ENCODE peak calls at places on chromosomes 6 and 20, in ten cellular contexts. D is MCF 10A, U is RWPE2, L is cardiac fibroblast, T is progenitor cell of endocrine pancreas, I is fibroblast of mammary gland, Y is OCI-LY7, C is endodermal cell, M is GM06990, X is stomach. Z is an unnamed sample.

GRCh38 chr20:63009988-63010769 is 3.4 kb upstream of the BHLHE23 start:
- DNase-seq in D (no peak), U (no peak), L (no peak), T (no peak), I (peak), Y (no peak), C (peak), M (peak), X (peak), Z (peak)

GRCh38 chr6:137202078-137202477 is 17.1 kb downstream of the IFNGR1 start:
- DNase-seq in D (no peak), U (no peak), L (no peak), T (no peak), I (no peak), Y (no peak), C (no peak), M (no peak), X (no peak), Z (no peak)

GRCh38 chr6:125611573-125612399 is 137.6 kb upstream of the HEY2 start:
- DNase-seq in D (peak), U (no peak), L (peak), T (no peak), I (no peak), Y (no peak), C (peak), M (no peak), X (no peak), Z (no peak)

GRCh38 chr6:17519120-17519519 is 81.0 kb upstream of the FAM8A1 start:
- DNase-seq in D (no peak), U (no peak), L (peak), T (no peak), I (no peak), Y (no peak), C (peak), M (no peak), X (no peak), Z (no peak)

GRCh38 chr6:161663682-161664081 is 389.8 kb upstream of the AGPAT4 start:
- DNase-seq in D (no peak), U (no peak), L (no peak), T (no peak), I (no peak), Y (no peak), C (no peak), M (no peak), X (no peak), Z (no peak)

GRCh38 chr20:1434571-1435336 is 31.9 kb downstream of the NSFL1C start:
- DNase-seq in D (peak), U (no peak), L (peak), T (no peak), I (peak), Y (peak), C (no peak), M (peak), X (peak), Z (peak)

GRCh38 chr6:169409742-169410312 is 156.2 kb upstream of the THBS2 start:
- DNase-seq in D (peak), U (no peak), L (peak), T (no peak), I (peak), Y (no peak), C (no peak), M (no peak), X (no peak), Z (peak)

GRCh38 chr6:14518515-14519217 is 401.1 kb downstream of the CD83 start:
- DNase-seq in D (no peak), U (no peak), L (no peak), T (no peak), I (peak), Y (no peak), C (no peak), M (no peak), X (no peak), Z (no peak)

GRCh38 chr6:17928514-17929430 is 58.7 kb downstream of the KIF13A start:
- DNase-seq in D (no peak), U (no peak), L (peak), T (no peak), I (peak), Y (no peak), C (no peak), M (no peak), X (no peak), Z (no peak)

GRCh38 chr6:16333580-16333979 is 95.2 kb downstream of the GMPR start:
- DNase-seq in D (peak), U (no peak), L (peak), T (no peak), I (peak), Y (no peak), C (no peak), M (no peak), X (no peak), Z (no peak)

GRCh38 chr20:40268321-40269075 is 420.5 kb downstream of the MAFB start:
- DNase-seq in D (no peak), U (no peak), L (no peak), T (no peak), I (no peak), Y (no peak), C (peak), M (no peak), X (no peak), Z (no peak)

GRCh38 chr6:139316622-139317317 is 25.0 kb upstream of the TXLNB start:
- DNase-seq in D (no peak), U (no peak), L (no peak), T (no peak), I (no peak), Y (no peak), C (no peak), M (no peak), X (no peak), Z (no peak)

GRCh38 chr6:28383235-28384142 is 16.1 kb downstream of the ZSCAN12 start:
- DNase-seq in D (peak), U (peak), L (peak), T (peak), I (peak), Y (no peak), C (peak), M (peak), X (peak), Z (peak)

GRCh38 chr6:6008648-6009421 is 2.1 kb upstream of the NRN1 start:
- DNase-seq in D (peak), U (peak), L (peak), T (peak), I (peak), Y (peak), C (peak), M (peak), X (peak), Z (peak)

GRCh38 chr6:44061375-44062104 is 65.7 kb downstream of the MRPL14 start:
- DNase-seq in D (peak), U (no peak), L (no peak), T (no peak), I (peak), Y (no peak), C (no peak), M (no peak), X (no peak), Z (no peak)

GRCh38 chr6:147126618-147127022 is 77.6 kb upstream of the STXBP5 start:
- DNase-seq in D (no peak), U (no peak), L (peak), T (no peak), I (no peak), Y (no peak), C (no peak), M (no peak), X (no peak), Z (no peak)

GRCh38 chr20:36182604-36183154 is 28.1 kb downstream of the EPB41L1 start:
- DNase-seq in D (no peak), U (no peak), L (no peak), T (no peak), I (no peak), Y (no peak), C (no peak), M (no peak), X (no peak), Z (no peak)

GRCh38 chr20:13953227-13953626 is 37.2 kb downstream of the SEL1L2 start:
- DNase-seq in D (no peak), U (no peak), L (no peak), T (no peak), I (no peak), Y (no peak), C (peak), M (no peak), X (no peak), Z (peak)

GRCh38 chr6:170173416-170173990 is 117.4 kb downstream of the DLL1 start:
- DNase-seq in D (no peak), U (no peak), L (no peak), T (no peak), I (no peak), Y (no peak), C (peak), M (no peak), X (no peak), Z (no peak)

GRCh38 chr6:28809947-28810654 is 113.7 kb downstream of the TRIM27 start:
- DNase-seq in D (peak), U (no peak), L (no peak), T (no peak), I (no peak), Y (no peak), C (peak), M (no peak), X (no peak), Z (peak)

GRCh38 chr6:140341272-140341671 is 966.8 kb upstream of the CITED2 start:
- DNase-seq in D (no peak), U (no peak), L (no peak), T (no peak), I (no peak), Y (no peak), C (no peak), M (no peak), X (no peak), Z (no peak)

GRCh38 chr6:140343128-140343527 is 968.7 kb upstream of the CITED2 start:
- DNase-seq in D (no peak), U (no peak), L (no peak), T (no peak), I (no peak), Y (no peak), C (no peak), M (no peak), X (no peak), Z (no peak)

GRCh38 chr6:140344149-140344913 is 969.9 kb upstream of the CITED2 start:
- DNase-seq in D (peak), U (no peak), L (peak), T (no peak), I (peak), Y (no peak), C (no peak), M (no peak), X (no peak), Z (no peak)

GRCh38 chr6:140345935-140346334 is 971.5 kb upstream of the CITED2 start:
- DNase-seq in D (no peak), U (no peak), L (no peak), T (no peak), I (no peak), Y (no peak), C (no peak), M (no peak), X (no peak), Z (no peak)

GRCh38 chr6:140340795-140341194 is 966.3 kb upstream of the CITED2 start:
- DNase-seq in D (no peak), U (no peak), L (no peak), T (no peak), I (no peak), Y (no peak), C (no peak), M (no peak), X (no peak), Z (no peak)
- TF ChIP-seq CTCF in D (no peak), U (no peak), L (no peak), T (no peak), I (no peak), Y (no peak), C (no peak), M (no peak), X (no peak), Z (no peak)

DNA sequence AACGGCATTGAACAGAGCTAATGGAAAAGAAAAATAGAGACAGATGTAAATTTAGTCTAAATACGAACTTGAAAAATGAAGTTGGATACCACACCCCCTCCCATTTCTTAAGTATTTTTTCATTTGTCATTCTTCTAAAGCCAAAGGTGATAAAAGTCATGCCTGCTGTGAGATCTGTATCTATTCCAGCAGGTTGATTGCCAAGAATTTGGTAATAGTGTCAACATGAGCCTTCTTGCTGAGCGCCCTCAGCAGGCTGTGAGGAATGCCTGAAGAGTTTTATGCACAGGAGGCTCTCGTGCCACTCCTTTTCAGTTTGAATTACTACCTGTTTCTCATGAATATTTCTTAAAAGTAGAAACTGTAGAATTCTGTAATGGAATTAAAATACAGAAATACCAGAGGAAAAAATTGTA is 165.4 kb downstream of the QKI start:
- DNase-seq in D (peak), U (no peak), L (no peak), T (no peak), I (peak), Y (no peak), C (peak), M (no peak), X (no peak), Z (peak)
- TF ChIP-seq CTCF in D (no peak), U (peak), L (no peak), T (no peak), I (no peak), Y (peak), C (peak), M (no peak), X (no peak), Z (peak)

GRCh38 chr6:142537612-142538478 is 236.0 kb downstream of the ADGRG6 start:
- DNase-seq in D (peak), U (no peak), L (peak), T (no peak), I (peak), Y (peak), C (peak), M (no peak), X (no peak), Z (peak)
- TF ChIP-seq CTCF in D (peak), U (peak), L (peak), T (peak), I (peak), Y (peak), C (peak), M (peak), X (peak), Z (peak)

DNA sequence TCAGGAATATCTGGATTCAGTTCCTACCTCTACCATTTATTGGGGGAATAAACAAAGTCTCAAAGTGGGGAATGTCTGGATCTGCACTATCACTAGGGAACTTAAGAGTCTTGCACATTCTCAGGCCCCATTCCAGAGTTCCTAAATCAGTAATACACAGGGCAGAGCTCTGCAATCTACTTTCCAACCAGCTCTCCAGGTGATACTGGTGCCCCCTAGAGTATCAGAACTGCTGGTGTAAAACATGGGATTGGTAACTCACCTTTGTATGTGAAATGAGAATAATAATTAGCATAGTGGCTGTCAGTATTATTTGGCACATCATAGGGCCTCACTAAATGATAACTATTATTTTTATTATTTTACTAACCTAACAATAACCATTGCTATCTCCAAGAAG is 278.8 kb upstream of the IMPG1 start:
- DNase-seq in D (peak), U (no peak), L (no peak), T (no peak), I (no peak), Y (no peak), C (peak), M (no peak), X (no peak), Z (peak)
- TF ChIP-seq CTCF in D (peak), U (peak), L (no peak), T (peak), I (no peak), Y (peak), C (peak), M (peak), X (peak), Z (peak)

Z was measured in NB4.